ENCODE peak calls at places on chromosomes 16 and 17, in four cellular contexts. E, C, D and W are unnamed samples.

GRCh38 chr16:10736926-10737625 is 6.6 kb upstream of the NUBP1 start:
- DNase-seq in E (no peak), C (no peak), D (peak), W (peak)

GRCh38 chr16:66480265-66481080 is 53.4 kb downstream of the BEAN1 start:
- DNase-seq in E (no peak), C (peak), D (no peak), W (no peak)

GRCh38 chr16:35639233-35640205 is 2180.1 kb downstream of the TP53TG3F start:
- DNase-seq in E (no peak), C (no peak), D (no peak), W (no peak)

GRCh38 chr17:76935331-76935730 is 67.1 kb downstream of the MGAT5B start:
- DNase-seq in E (no peak), C (no peak), D (no peak), W (no peak)

GRCh38 chr17:62859146-62859545 is 51.0 kb upstream of the MARCHF10 start:
- DNase-seq in E (no peak), C (no peak), D (no peak), W (no peak)

GRCh38 chr16:72736074-72736473 is 311.9 kb downstream of the ZFHX3 start:
- DNase-seq in E (no peak), C (no peak), D (no peak), W (no peak)

GRCh38 chr16:8725513-8726178 is 51.2 kb downstream of the ABAT start:
- DNase-seq in E (no peak), C (no peak), D (no peak), W (no peak)

GRCh38 chr17:38897176-38897575 is 27.3 kb downstream of the LASP1 start:
- DNase-seq in E (no peak), C (no peak), D (no peak), W (no peak)

GRCh38 chr17:42484304-42484703 is 25.6 kb downstream of the ATP6V0A1 start:
- DNase-seq in E (no peak), C (no peak), D (peak), W (no peak)

GRCh38 chr16:23082161-23082788 is 67.0 kb downstream of the USP31 start:
- DNase-seq in E (no peak), C (no peak), D (no peak), W (no peak)

GRCh38 chr16:24610421-24610765 is 71.0 kb downstream of the RBBP6 start:
- DNase-seq in E (no peak), C (no peak), D (no peak), W (no peak)

GRCh38 chr16:88329726-88330700 is 52.7 kb upstream of the ZNF469 start:
- DNase-seq in E (no peak), C (no peak), D (no peak), W (no peak)

GRCh38 chr17:3030096-3030495 is 33.3 kb downstream of the OR1D5 start:
- DNase-seq in E (peak), C (peak), D (no peak), W (no peak)

GRCh38 chr17:50036455-50037320 is 19.2 kb upstream of the ITGA3 start:
- DNase-seq in E (peak), C (peak), D (no peak), W (no peak)

GRCh38 chr17:77644981-77645380 is 313.5 kb upstream of the TNRC6C start:
- DNase-seq in E (no peak), C (no peak), D (no peak), W (no peak)

GRCh38 chr17:46922487-46922803 is 515 bp upstream of the GOSR2 start:
- DNase-seq in E (no peak), C (no peak), D (no peak), W (no peak)

GRCh38 chr17:19753049-19753444 is 4.9 kb upstream of the ALDH3A1 start:
- DNase-seq in E (peak), C (peak), D (no peak), W (peak)

GRCh38 chr17:1779571-1780074 is 17.8 kb downstream of the SERPINF1 start:
- DNase-seq in E (peak), C (peak), D (no peak), W (no peak)

GRCh38 chr17:77217136-77217535 is 76.4 kb downstream of the SEC14L1 start:
- DNase-seq in E (no peak), C (no peak), D (no peak), W (no peak)

GRCh38 chr16:70478912-70479341 is 24.5 kb downstream of the FCSK start:
- DNase-seq in E (peak), C (no peak), D (no peak), W (no peak)

GRCh38 chr17:6173653-6174052 is 103.5 kb downstream of the WSCD1 start:
- DNase-seq in E (no peak), C (no peak), D (no peak), W (no peak)

GRCh38 chr17:21019976-21020575 is 22.7 kb downstream of the USP22 start:
- DNase-seq in E (no peak), C (peak), D (peak), W (peak)

DNA sequence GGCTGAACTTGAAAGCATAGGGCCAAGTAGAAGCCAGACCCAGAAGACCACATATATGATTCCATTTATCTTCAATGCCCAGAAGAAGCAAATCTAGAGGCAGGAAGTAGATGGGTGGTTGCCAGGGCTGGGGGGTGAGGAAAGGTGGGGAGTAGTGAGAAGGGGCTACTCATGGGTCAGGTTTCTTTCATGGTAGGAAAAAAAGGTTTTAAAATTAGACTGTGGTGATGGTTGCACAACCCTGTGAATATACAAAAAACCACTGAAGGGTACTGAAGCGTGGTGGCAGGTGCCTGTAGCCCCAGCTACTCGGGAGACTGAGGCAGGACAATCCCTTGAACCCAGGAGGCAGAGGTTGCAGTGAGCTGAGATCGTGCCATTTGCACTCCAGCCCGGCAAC is 5.4 kb downstream of the CD2BP2 start:
- DNase-seq in E (no peak), C (no peak), D (no peak), W (no peak)
- H3K27ac ChIP-seq in E (no peak), C (no peak), D (no peak), W (no peak)

GRCh38 chr17:40540448-40540847 is 24.8 kb downstream of the CCR7 start:
- DNase-seq in E (no peak), C (peak), D (no peak), W (no peak)

GRCh38 chr17:40542562-40543411 is 22.5 kb downstream of the CCR7 start:
- DNase-seq in E (no peak), C (peak), D (no peak), W (no peak)

GRCh38 chr17:40539711-40540411 is 25.4 kb downstream of the CCR7 start:
- DNase-seq in E (no peak), C (no peak), D (no peak), W (no peak)

GRCh38 chr17:40541873-40542561 is 23.3 kb downstream of the CCR7 start:
- DNase-seq in E (no peak), C (peak), D (no peak), W (no peak)

GRCh38 chr17:40541060-40541872 is 24.0 kb downstream of the CCR7 start:
- DNase-seq in E (no peak), C (peak), D (no peak), W (no peak)
- H3K27ac ChIP-seq in E (peak), C (peak), D (no peak), W (no peak)

GRCh38 chr16:27327586-27327915 is 13.8 kb downstream of the IL4R start:
- DNase-seq in E (no peak), C (no peak), D (no peak), W (no peak)

GRCh38 chr16:27333104-27333503 is 19.3 kb downstream of the IL4R start:
- DNase-seq in E (no peak), C (no peak), D (no peak), W (no peak)

GRCh38 chr16:27332105-27332504 is 18.3 kb downstream of the IL4R start:
- DNase-seq in E (no peak), C (peak), D (no peak), W (no peak)

GRCh38 chr16:27328937-27329336 is 15.2 kb downstream of the IL4R start:
- DNase-seq in E (no peak), C (peak), D (no peak), W (no peak)

GRCh38 chr16:27330542-27330941 is 16.8 kb downstream of the IL4R start:
- DNase-seq in E (peak), C (peak), D (no peak), W (no peak)
- H3K27ac ChIP-seq in E (peak), C (peak), D (no peak), W (no peak)

GRCh38 chr17:58514795-58515157 is 338 bp upstream of the MTMR4 start:
- DNase-seq in E (no peak), C (no peak), D (no peak), W (no peak)

GRCh38 chr17:58513913-58514794 is at the start of gene MTMR4:
- DNase-seq in E (peak), C (peak), D (peak), W (peak)

GRCh38 chr17:58513391-58513912 is 986 bp downstream of the MTMR4 start:
- DNase-seq in E (no peak), C (no peak), D (no peak), W (no peak)

GRCh38 chr17:58516644-58517377 is 2.4 kb upstream of the MTMR4 start:
- DNase-seq in E (no peak), C (no peak), D (no peak), W (no peak)

DNA sequence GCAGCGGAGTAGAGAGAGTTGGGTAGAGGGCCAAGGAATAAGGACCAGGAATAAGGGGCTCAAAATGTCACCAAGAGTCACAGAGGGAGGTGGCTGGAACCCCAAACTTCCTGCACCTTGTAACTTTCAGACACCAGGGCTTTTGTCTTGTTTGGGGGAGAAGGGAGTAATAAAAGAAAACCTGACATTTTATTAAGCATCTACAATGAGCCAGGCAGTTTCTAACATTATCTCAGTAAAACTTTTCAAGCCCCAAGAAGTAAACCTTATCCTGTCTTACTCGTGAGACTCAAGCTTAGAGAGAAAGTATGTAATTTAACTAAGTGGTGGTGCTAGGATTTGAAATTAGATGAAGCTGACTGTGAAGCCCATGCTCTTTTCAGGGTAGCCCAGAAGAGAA is 848 bp upstream of the MTMR4 start:
- DNase-seq in E (no peak), C (no peak), D (no peak), W (no peak)
- H3K27ac ChIP-seq in E (peak), C (peak), D (no peak), W (no peak)

DNA sequence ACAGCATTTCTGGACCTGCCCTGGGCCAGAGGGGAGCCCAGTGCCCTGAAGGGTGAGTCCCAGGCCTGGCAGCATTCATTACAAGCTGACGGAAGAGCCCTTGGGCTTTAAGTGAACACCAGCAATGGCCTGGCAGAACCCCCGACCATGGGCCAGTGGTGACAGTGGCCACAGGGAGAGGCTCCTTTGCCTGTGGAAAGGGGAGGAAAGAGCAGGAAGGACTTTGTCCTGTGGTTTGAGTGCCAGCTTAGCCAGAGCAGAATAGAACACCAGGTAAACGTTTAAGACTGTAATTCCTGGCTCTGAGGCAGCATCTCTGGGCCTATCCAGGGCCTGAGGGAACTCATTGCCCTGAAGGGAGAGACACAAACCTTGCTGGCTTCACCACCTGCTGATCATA is 34.3 kb upstream of the ATP2C2 start:
- DNase-seq in E (no peak), C (no peak), D (no peak), W (no peak)
- H3K27ac ChIP-seq in E (no peak), C (no peak), D (no peak), W (no peak)

DNA sequence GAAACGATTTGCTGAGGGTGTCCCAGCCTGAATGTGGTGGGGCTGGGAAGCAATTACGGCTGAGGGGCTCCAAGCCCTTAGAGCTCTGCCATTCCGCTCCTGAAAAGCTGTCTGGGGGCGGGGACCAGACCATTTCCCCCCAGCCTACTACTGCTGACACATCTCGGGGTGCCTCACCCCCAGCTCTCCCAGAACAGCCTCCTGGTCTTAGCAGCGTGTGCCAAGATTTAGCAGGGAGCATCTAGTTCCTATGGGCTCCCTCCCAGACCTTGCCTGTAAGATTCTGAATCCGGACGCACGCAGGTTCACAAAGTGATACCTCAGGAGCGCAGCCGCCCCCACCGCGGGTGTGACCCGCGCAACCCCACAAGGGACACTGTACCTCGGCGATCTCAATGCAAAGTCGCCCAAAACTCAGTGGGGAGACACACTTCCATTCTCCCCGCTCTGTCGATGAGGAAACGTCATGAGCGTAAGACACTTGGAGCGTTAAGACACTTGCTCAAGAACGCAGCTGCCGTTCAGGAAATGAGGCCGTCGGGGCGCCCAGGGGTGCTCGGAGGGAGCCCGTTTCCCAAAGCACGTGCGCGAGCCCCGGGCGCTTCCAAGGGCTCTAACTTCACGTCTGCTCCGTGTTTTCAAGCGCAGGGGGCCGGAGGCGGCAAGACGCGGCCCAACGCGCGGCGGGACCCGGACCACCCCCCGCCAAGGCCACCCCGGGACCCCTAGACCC is 629 bp downstream of the GEMIN4 start:
- DNase-seq in E (peak), C (no peak), D (peak), W (peak)
- H3K27ac ChIP-seq in E (peak), C (peak), D (no peak), W (peak)

GRCh38 chr17:61400058-61400785 is 579 bp downstream of the TBX2 start:
- DNase-seq in E (peak), C (peak), D (no peak), W (no peak)

GRCh38 chr17:61399131-61400057 is at the start of gene TBX2:
- DNase-seq in E (peak), C (peak), D (peak), W (no peak)

GRCh38 chr17:61396586-61397085 is 3.0 kb upstream of the TBX2 start:
- DNase-seq in E (peak), C (peak), D (no peak), W (no peak)

GRCh38 chr17:61397086-61397842 is 2.4 kb upstream of the TBX2 start:
- DNase-seq in E (peak), C (peak), D (no peak), W (no peak)

DNA sequence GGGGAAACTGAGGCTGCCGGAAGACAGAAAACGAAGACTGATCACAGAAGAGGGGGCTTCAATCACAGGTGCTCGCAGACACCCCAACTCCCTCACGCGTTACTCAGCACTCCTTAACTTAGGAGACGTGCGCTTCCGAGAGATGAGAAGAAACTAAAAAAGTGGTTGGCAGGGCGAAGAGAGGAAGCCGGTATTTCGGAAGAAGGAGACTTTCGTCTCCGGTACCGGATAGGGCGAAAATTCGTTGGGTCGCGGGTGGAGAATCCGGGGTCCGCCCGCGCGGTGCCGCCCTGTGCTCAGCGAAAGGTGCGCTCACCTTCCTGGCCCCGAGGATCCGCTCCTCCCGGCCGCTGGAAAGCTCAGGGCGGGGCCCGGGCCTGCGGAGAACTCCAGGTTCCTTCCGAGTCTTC is 917 bp upstream of the TBX2 start:
- DNase-seq in E (no peak), C (no peak), D (no peak), W (no peak)
- H3K27ac ChIP-seq in E (peak), C (peak), D (no peak), W (no peak)

GRCh38 chr16:80299416-80299815 is 241.4 kb upstream of the DYNLRB2 start:
- DNase-seq in E (no peak), C (no peak), D (no peak), W (no peak)
- H3K27ac ChIP-seq in E (no peak), C (no peak), D (no peak), W (no peak)

GRCh38 chr16:1746693-1747195 is 24.6 kb downstream of the NME3 start:
- DNase-seq in E (no peak), C (no peak), D (no peak), W (no peak)

GRCh38 chr16:1743376-1744337 is 27.7 kb downstream of the NME3 start:
- DNase-seq in E (no peak), C (no peak), D (no peak), W (no peak)

GRCh38 chr16:1745181-1745899 is 26.0 kb downstream of the NME3 start:
- DNase-seq in E (no peak), C (no peak), D (no peak), W (no peak)

GRCh38 chr16:1745900-1746692 is 25.2 kb downstream of the NME3 start:
- DNase-seq in E (no peak), C (no peak), D (no peak), W (no peak)

DNA sequence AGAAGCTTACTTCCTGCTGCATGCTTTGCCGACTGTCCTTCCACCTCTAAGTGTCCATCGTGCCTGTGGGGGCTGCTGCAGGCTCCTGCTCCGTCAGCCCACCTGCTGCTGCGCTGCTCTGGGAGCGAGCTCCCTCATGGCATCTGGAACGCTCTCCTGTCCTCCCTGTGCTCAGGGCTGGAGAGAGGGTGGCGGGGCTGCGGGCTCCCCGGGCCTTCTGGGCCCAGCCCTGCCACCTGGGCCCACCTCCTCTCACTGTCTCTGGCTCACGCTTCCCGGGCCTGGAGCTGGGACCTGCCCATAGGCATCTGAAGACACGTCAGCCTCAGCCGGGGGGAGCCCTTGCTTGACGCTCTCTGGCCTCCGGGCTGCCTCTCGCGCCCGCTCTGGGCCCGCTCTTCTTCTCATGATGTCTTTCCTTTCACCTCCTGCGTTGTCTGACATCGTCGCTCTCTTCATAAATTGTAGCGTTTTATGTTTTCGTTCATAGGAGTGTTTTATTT is 27.0 kb downstream of the NME3 start:
- DNase-seq in E (no peak), C (no peak), D (no peak), W (no peak)
- H3K27ac ChIP-seq in E (no peak), C (no peak), D (no peak), W (no peak)

GRCh38 chr16:667113-667779 is 686 bp upstream of the RHOT2 start:
- DNase-seq in E (no peak), C (no peak), D (no peak), W (no peak)
- H3K27ac ChIP-seq in E (peak), C (peak), D (peak), W (peak)